ENCODE peak calls at places on chromosomes 3 and 15, in seven cellular contexts. One of them, this sample, is unnamed.

GRCh38 chr15:40770147-40770721 is 454 bp downstream of the C15orf62 start:
- DNase-seq in T-helper 9 cell: no peak
- DNase-seq in OCI-LY7: peak
- DNase-seq in endothelial cell: no peak
- DNase-seq in stimulated activated CD4-positive, alpha-beta T cell treated with anti-CD3 and anti-CD28 coated beads, Interleukin-2, amount 100 ng/mL, for 48 hours: no peak
- DNase-seq in osteocyte: no peak
- DNase-seq in A172: no peak
- DNase-seq in this sample: no peak

GRCh38 chr15:22888120-22888859 is 49.8 kb downstream of the NIPA2 start:
- DNase-seq in T-helper 9 cell: no peak
- DNase-seq in endothelial cell: no peak
- DNase-seq in A172: peak
- DNase-seq in OCI-LY7: no peak
- DNase-seq in stimulated activated CD4-positive, alpha-beta T cell treated with anti-CD3 and anti-CD28 coated beads, Interleukin-2, amount 100 ng/mL, for 48 hours: no peak
- DNase-seq in osteocyte: no peak
- DNase-seq in this sample: no peak

GRCh38 chr15:101267320-101268104 is 9.8 kb downstream of the SELENOS start:
- DNase-seq in stimulated activated CD4-positive, alpha-beta T cell treated with anti-CD3 and anti-CD28 coated beads, Interleukin-2, amount 100 ng/mL, for 48 hours: no peak
- DNase-seq in endothelial cell: no peak
- DNase-seq in T-helper 9 cell: no peak
- DNase-seq in OCI-LY7: no peak
- DNase-seq in A172: peak
- DNase-seq in osteocyte: no peak
- DNase-seq in this sample: no peak

GRCh38 chr3:135558906-135559305 is 406.6 kb upstream of the PPP2R3A start:
- DNase-seq in T-helper 9 cell: no peak
- DNase-seq in A172: no peak
- DNase-seq in osteocyte: no peak
- DNase-seq in OCI-LY7: no peak
- DNase-seq in stimulated activated CD4-positive, alpha-beta T cell treated with anti-CD3 and anti-CD28 coated beads, Interleukin-2, amount 100 ng/mL, for 48 hours: no peak
- DNase-seq in endothelial cell: no peak
- DNase-seq in this sample: no peak

GRCh38 chr15:99371180-99372103 is 120.2 kb downstream of the LRRC28 start:
- DNase-seq in osteocyte: no peak
- DNase-seq in A172: no peak
- DNase-seq in T-helper 9 cell: no peak
- DNase-seq in endothelial cell: no peak
- DNase-seq in OCI-LY7: no peak
- DNase-seq in stimulated activated CD4-positive, alpha-beta T cell treated with anti-CD3 and anti-CD28 coated beads, Interleukin-2, amount 100 ng/mL, for 48 hours: no peak
- DNase-seq in this sample: no peak

GRCh38 chr3:98972720-98973119 is 71.2 kb upstream of the DCBLD2 start:
- DNase-seq in OCI-LY7: no peak
- DNase-seq in stimulated activated CD4-positive, alpha-beta T cell treated with anti-CD3 and anti-CD28 coated beads, Interleukin-2, amount 100 ng/mL, for 48 hours: no peak
- DNase-seq in T-helper 9 cell: no peak
- DNase-seq in A172: peak
- DNase-seq in osteocyte: no peak
- DNase-seq in endothelial cell: no peak
- DNase-seq in this sample: no peak

GRCh38 chr3:197001972-197002700 is 27.5 kb downstream of the MELTF start:
- DNase-seq in T-helper 9 cell: no peak
- DNase-seq in A172: no peak
- DNase-seq in endothelial cell: no peak
- DNase-seq in stimulated activated CD4-positive, alpha-beta T cell treated with anti-CD3 and anti-CD28 coated beads, Interleukin-2, amount 100 ng/mL, for 48 hours: no peak
- DNase-seq in OCI-LY7: peak
- DNase-seq in osteocyte: no peak
- DNase-seq in this sample: no peak

GRCh38 chr15:29596266-29596665 is 226.0 kb downstream of the TJP1 start:
- DNase-seq in A172: peak
- DNase-seq in T-helper 9 cell: no peak
- DNase-seq in stimulated activated CD4-positive, alpha-beta T cell treated with anti-CD3 and anti-CD28 coated beads, Interleukin-2, amount 100 ng/mL, for 48 hours: no peak
- DNase-seq in osteocyte: no peak
- DNase-seq in endothelial cell: no peak
- DNase-seq in OCI-LY7: peak
- DNase-seq in this sample: no peak

GRCh38 chr15:39461536-39462140 is 119.2 kb upstream of the THBS1 start:
- DNase-seq in T-helper 9 cell: no peak
- DNase-seq in osteocyte: no peak
- DNase-seq in endothelial cell: no peak
- DNase-seq in A172: no peak
- DNase-seq in stimulated activated CD4-positive, alpha-beta T cell treated with anti-CD3 and anti-CD28 coated beads, Interleukin-2, amount 100 ng/mL, for 48 hours: no peak
- DNase-seq in OCI-LY7: no peak
- DNase-seq in this sample: no peak

GRCh38 chr3:179037361-179037760 is 34.2 kb downstream of the ZMAT3 start:
- DNase-seq in endothelial cell: no peak
- DNase-seq in A172: peak
- DNase-seq in OCI-LY7: no peak
- DNase-seq in T-helper 9 cell: peak
- DNase-seq in osteocyte: peak
- DNase-seq in stimulated activated CD4-positive, alpha-beta T cell treated with anti-CD3 and anti-CD28 coated beads, Interleukin-2, amount 100 ng/mL, for 48 hours: peak
- DNase-seq in this sample: no peak

GRCh38 chr3:61541694-61542093 is 19.7 kb upstream of the PTPRG start:
- DNase-seq in osteocyte: no peak
- DNase-seq in OCI-LY7: no peak
- DNase-seq in T-helper 9 cell: no peak
- DNase-seq in A172: peak
- DNase-seq in stimulated activated CD4-positive, alpha-beta T cell treated with anti-CD3 and anti-CD28 coated beads, Interleukin-2, amount 100 ng/mL, for 48 hours: no peak
- DNase-seq in endothelial cell: no peak
- DNase-seq in this sample: no peak

GRCh38 chr15:77506311-77507150 is 85.8 kb downstream of the HMG20A start:
- DNase-seq in osteocyte: no peak
- DNase-seq in T-helper 9 cell: no peak
- DNase-seq in A172: no peak
- DNase-seq in stimulated activated CD4-positive, alpha-beta T cell treated with anti-CD3 and anti-CD28 coated beads, Interleukin-2, amount 100 ng/mL, for 48 hours: no peak
- DNase-seq in endothelial cell: no peak
- DNase-seq in OCI-LY7: no peak
- DNase-seq in this sample: no peak

GRCh38 chr3:149621218-149622005 is 36.4 kb downstream of the WWTR1 start:
- DNase-seq in endothelial cell: no peak
- DNase-seq in stimulated activated CD4-positive, alpha-beta T cell treated with anti-CD3 and anti-CD28 coated beads, Interleukin-2, amount 100 ng/mL, for 48 hours: no peak
- DNase-seq in A172: peak
- DNase-seq in OCI-LY7: no peak
- DNase-seq in osteocyte: no peak
- DNase-seq in T-helper 9 cell: no peak
- DNase-seq in this sample: no peak

GRCh38 chr15:44706401-44706800 is 4.7 kb downstream of the PATL2 start:
- DNase-seq in A172: no peak
- DNase-seq in T-helper 9 cell: no peak
- DNase-seq in stimulated activated CD4-positive, alpha-beta T cell treated with anti-CD3 and anti-CD28 coated beads, Interleukin-2, amount 100 ng/mL, for 48 hours: no peak
- DNase-seq in osteocyte: no peak
- DNase-seq in endothelial cell: no peak
- DNase-seq in OCI-LY7: no peak
- DNase-seq in this sample: no peak

GRCh38 chr15:63301088-63301487 is 23.7 kb downstream of the APH1B start:
- DNase-seq in osteocyte: no peak
- DNase-seq in A172: no peak
- DNase-seq in T-helper 9 cell: no peak
- DNase-seq in stimulated activated CD4-positive, alpha-beta T cell treated with anti-CD3 and anti-CD28 coated beads, Interleukin-2, amount 100 ng/mL, for 48 hours: no peak
- DNase-seq in endothelial cell: no peak
- DNase-seq in OCI-LY7: no peak
- DNase-seq in this sample: no peak

GRCh38 chr3:8239718-8240698 is 261.6 kb upstream of the LMCD1 start:
- DNase-seq in endothelial cell: peak
- DNase-seq in stimulated activated CD4-positive, alpha-beta T cell treated with anti-CD3 and anti-CD28 coated beads, Interleukin-2, amount 100 ng/mL, for 48 hours: peak
- DNase-seq in A172: peak
- DNase-seq in T-helper 9 cell: peak
- DNase-seq in OCI-LY7: peak
- DNase-seq in osteocyte: no peak
- DNase-seq in this sample: peak

GRCh38 chr15:74200871-74201419 is 1.6 kb downstream of the STRA6 start:
- DNase-seq in OCI-LY7: no peak
- DNase-seq in T-helper 9 cell: no peak
- DNase-seq in endothelial cell: no peak
- DNase-seq in A172: peak
- DNase-seq in stimulated activated CD4-positive, alpha-beta T cell treated with anti-CD3 and anti-CD28 coated beads, Interleukin-2, amount 100 ng/mL, for 48 hours: no peak
- DNase-seq in osteocyte: peak
- DNase-seq in this sample: no peak

GRCh38 chr3:110816008-110816407 is 255.6 kb upstream of the NECTIN3 start:
- DNase-seq in stimulated activated CD4-positive, alpha-beta T cell treated with anti-CD3 and anti-CD28 coated beads, Interleukin-2, amount 100 ng/mL, for 48 hours: no peak
- DNase-seq in OCI-LY7: no peak
- DNase-seq in T-helper 9 cell: no peak
- DNase-seq in osteocyte: no peak
- DNase-seq in endothelial cell: no peak
- DNase-seq in A172: no peak
- DNase-seq in this sample: no peak

GRCh38 chr3:58217209-58217811 is 6.5 kb upstream of the DNASE1L3 start:
- DNase-seq in osteocyte: no peak
- DNase-seq in endothelial cell: peak
- DNase-seq in stimulated activated CD4-positive, alpha-beta T cell treated with anti-CD3 and anti-CD28 coated beads, Interleukin-2, amount 100 ng/mL, for 48 hours: peak
- DNase-seq in OCI-LY7: peak
- DNase-seq in A172: peak
- DNase-seq in T-helper 9 cell: peak
- DNase-seq in this sample: peak

GRCh38 chr3:150639262-150639661 is 36.1 kb downstream of the SELENOT start:
- DNase-seq in T-helper 9 cell: no peak
- DNase-seq in A172: peak
- DNase-seq in stimulated activated CD4-positive, alpha-beta T cell treated with anti-CD3 and anti-CD28 coated beads, Interleukin-2, amount 100 ng/mL, for 48 hours: no peak
- DNase-seq in OCI-LY7: no peak
- DNase-seq in osteocyte: no peak
- DNase-seq in endothelial cell: no peak
- DNase-seq in this sample: no peak

GRCh38 chr15:74185949-74186348 is 12.4 kb downstream of the ISLR start:
- DNase-seq in osteocyte: no peak
- DNase-seq in A172: no peak
- DNase-seq in OCI-LY7: no peak
- DNase-seq in T-helper 9 cell: no peak
- DNase-seq in endothelial cell: no peak
- DNase-seq in stimulated activated CD4-positive, alpha-beta T cell treated with anti-CD3 and anti-CD28 coated beads, Interleukin-2, amount 100 ng/mL, for 48 hours: no peak
- DNase-seq in this sample: no peak

GRCh38 chr15:74408815-74409214 is 24.9 kb downstream of the SEMA7A start:
- DNase-seq in A172: no peak
- DNase-seq in OCI-LY7: no peak
- DNase-seq in endothelial cell: no peak
- DNase-seq in stimulated activated CD4-positive, alpha-beta T cell treated with anti-CD3 and anti-CD28 coated beads, Interleukin-2, amount 100 ng/mL, for 48 hours: no peak
- DNase-seq in osteocyte: no peak
- DNase-seq in T-helper 9 cell: no peak
- DNase-seq in this sample: no peak

GRCh38 chr15:64630403-64631107 is 144.8 kb downstream of the RBPMS2 start:
- DNase-seq in osteocyte: no peak
- DNase-seq in T-helper 9 cell: no peak
- DNase-seq in A172: no peak
- DNase-seq in endothelial cell: no peak
- DNase-seq in stimulated activated CD4-positive, alpha-beta T cell treated with anti-CD3 and anti-CD28 coated beads, Interleukin-2, amount 100 ng/mL, for 48 hours: no peak
- DNase-seq in OCI-LY7: no peak
- DNase-seq in this sample: no peak

GRCh38 chr3:132034486-132035464 is at the start of gene CPNE4:
- DNase-seq in T-helper 9 cell: peak
- DNase-seq in osteocyte: peak
- DNase-seq in A172: peak
- DNase-seq in stimulated activated CD4-positive, alpha-beta T cell treated with anti-CD3 and anti-CD28 coated beads, Interleukin-2, amount 100 ng/mL, for 48 hours: peak
- DNase-seq in endothelial cell: peak
- DNase-seq in OCI-LY7: peak
- DNase-seq in this sample: peak

This sample was measured in HEK293T.